ENCODE peak calls at places on chromosomes 1 and 21, in four cellular contexts. G, B, J and Z are unnamed samples.

GRCh38 chr1:47856994-47857393 is 140.2 kb downstream of the TRABD2B start:
- DNase-seq in G (no peak), B (no peak), J (no peak), Z (no peak)

GRCh38 chr1:109728870-109729269 is 12.0 kb downstream of the GSTM3 start:
- DNase-seq in J (no peak), B (no peak), G (no peak), Z (no peak)

GRCh38 chr1:36446261-36446660 is 4.0 kb downstream of the OSCP1 start:
- DNase-seq in J (no peak), G (no peak), B (no peak), Z (no peak)

GRCh38 chr1:54883349-54884102 is 3.5 kb downstream of the DHCR24 start:
- DNase-seq in G (no peak), J (no peak), B (no peak), Z (no peak)

GRCh38 chr1:179030130-179030529 is 4.4 kb downstream of the FAM20B start:
- DNase-seq in G (no peak), B (no peak), J (no peak), Z (no peak)

GRCh38 chr1:245810789-245811337 is 656.1 kb downstream of the KIF26B start:
- DNase-seq in B (no peak), G (no peak), J (no peak), Z (no peak)

GRCh38 chr21:35475006-35475405 is 425.9 kb upstream of the RUNX1 start:
- DNase-seq in G (peak; percentile 30), J (no peak), B (no peak), Z (no peak)

GRCh38 chr1:36831171-36831810 is 203.0 kb downstream of the GRIK3 start:
- DNase-seq in J (no peak), G (no peak), B (no peak), Z (no peak)

GRCh38 chr1:202794049-202794725 is 14.0 kb downstream of the KDM5B start:
- DNase-seq in B (no peak), G (no peak), J (no peak), Z (no peak)